ENCODE peak calls at places on chromosome 21, in four cellular contexts. Y is activated CD8-positive, alpha-beta T cell treated with anti-CD3 and anti-CD28 coated beads for 36 hours; P is heart right ventricle; Q is IMR-90. U is an unnamed sample.

GRCh38 chr21:42463861-42464515 is 32.0 kb downstream of the RSPH1 start:
- DNase-seq in Y (peak; percentile 80), Q (peak; percentile 68), P (peak; percentile 34), U (peak; percentile 54)

GRCh38 chr21:32241434-32241785 is 37.4 kb downstream of the MIS18A start:
- DNase-seq in P (no peak), Q (no peak), Y (no peak), U (no peak)

GRCh38 chr21:38954450-38955059 is 148.8 kb downstream of the ETS2 start:
- DNase-seq in Q (no peak), P (no peak), Y (no peak), U (no peak)

GRCh38 chr21:29152936-29153335 is 22.5 kb downstream of the MAP3K7CL start:
- DNase-seq in P (no peak), Y (no peak), Q (no peak), U (no peak)

GRCh38 chr21:31873696-31874599 is 1.1 kb downstream of the HUNK start:
- DNase-seq in P (no peak), Q (peak; percentile 33), Y (peak; percentile 59), U (peak; percentile 72)

GRCh38 chr21:26653431-26653830 is 80.3 kb upstream of the CYYR1 start:
- DNase-seq in Y (no peak), P (no peak), Q (no peak), U (no peak)

GRCh38 chr21:39818557-39818956 is 48.7 kb upstream of the PCP4 start:
- DNase-seq in Q (no peak), Y (no peak), P (no peak), U (no peak)

GRCh38 chr21:32189688-32190483 is 89.0 kb downstream of the MIS18A start:
- DNase-seq in P (no peak), Y (no peak), Q (no peak), U (no peak)

GRCh38 chr21:35411434-35411833 is 362.3 kb upstream of the RUNX1 start:
- DNase-seq in Q (no peak), Y (no peak), P (no peak), U (no peak)

GRCh38 chr21:28884481-28884880 is 108.2 kb downstream of the LTN1 start:
- DNase-seq in Y (no peak), P (no peak), Q (peak; percentile 8), U (no peak)

DNA sequence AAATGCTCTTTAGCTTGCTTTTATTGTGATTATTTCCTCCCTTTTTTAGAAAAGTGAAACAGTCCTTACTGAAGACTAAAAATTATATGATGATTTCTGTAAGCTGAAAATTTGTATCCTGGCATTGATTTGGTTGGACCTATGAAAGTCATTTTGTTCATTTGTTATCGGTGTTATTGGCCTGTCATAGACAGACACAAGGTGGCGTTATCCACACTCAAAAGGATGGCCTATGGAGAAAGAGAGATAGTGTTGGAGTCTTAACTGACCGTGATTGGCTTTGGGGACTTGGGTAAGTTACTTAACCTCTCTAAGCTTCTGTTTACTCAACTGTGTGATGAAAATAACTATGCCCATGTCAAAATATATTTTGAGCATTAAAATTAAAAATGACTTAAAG is 203.6 kb upstream of the CHODL start:
- DNase-seq in Y (peak; percentile 5), Q (no peak), P (no peak), U (no peak)
- TF ChIP-seq CTCF in Y (peak; percentile 18), Q (no peak), P (peak; percentile 21), U (no peak)

DNA sequence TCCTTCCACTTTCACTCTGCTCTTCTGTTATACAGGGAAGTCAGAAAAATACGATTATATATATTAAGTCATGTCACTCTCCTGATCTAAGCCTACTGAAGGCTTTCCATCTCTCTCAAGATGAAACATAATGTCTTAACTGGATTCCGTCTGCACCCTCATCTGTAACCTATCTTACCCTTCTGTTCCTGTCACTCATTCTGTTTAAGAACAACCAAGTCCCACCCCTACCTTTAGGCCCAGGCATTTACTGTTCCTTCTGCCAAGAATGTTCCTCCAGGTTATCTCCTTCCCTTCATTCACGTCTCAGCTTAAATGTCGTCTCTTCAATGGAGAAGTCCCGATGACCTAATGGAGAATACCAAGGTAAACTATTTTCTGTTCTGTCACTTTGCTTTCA is 1802.4 kb downstream of the MRPL39 start:
- DNase-seq in P (no peak), Q (no peak), Y (no peak), U (no peak)
- TF ChIP-seq CTCF in P (no peak), Q (no peak), Y (no peak), U (no peak)

GRCh38 chr21:45309069-45309521 is 21.4 kb upstream of the POFUT2 start:
- DNase-seq in P (peak; percentile 77), Q (peak; percentile 64), Y (peak; percentile 65), U (peak; percentile 63)
- TF ChIP-seq CTCF in P (peak; percentile 62), Q (peak; percentile 73), Y (peak; percentile 59), U (peak; percentile 50)

DNA sequence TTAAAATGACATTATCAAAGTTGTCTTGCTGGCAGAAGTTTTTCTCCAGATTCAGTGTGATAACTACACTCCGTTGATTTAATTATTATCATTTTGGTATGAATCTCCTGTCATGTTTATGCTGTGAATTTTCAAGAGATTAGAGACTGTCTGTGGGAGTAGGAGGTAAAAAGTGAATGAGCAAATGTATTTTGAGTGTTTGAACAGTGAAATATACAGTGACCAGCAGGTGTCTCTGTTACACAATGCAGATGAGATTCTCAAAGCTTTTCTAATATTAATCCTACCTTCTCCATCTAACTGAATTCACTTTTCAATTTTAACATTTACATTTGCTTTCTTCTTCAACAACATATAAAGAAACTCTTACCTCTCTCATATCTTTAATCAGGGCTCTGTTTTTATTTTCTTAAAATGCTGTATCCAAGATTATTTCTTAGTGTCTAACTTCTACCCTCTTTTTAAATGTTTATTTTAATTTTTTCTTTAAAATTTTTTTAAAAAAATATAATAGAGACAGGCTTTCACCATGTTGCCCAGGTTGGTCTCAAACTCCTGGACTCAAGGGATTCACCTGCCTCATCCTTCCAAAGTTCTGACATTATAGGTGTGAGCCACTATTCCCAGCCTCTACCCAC is 20.9 kb upstream of the HSPA13 start:
- DNase-seq in P (no peak), Y (no peak), Q (peak; percentile 45), U (peak; percentile 6)
- TF ChIP-seq CTCF in P (no peak), Y (peak; percentile 85), Q (peak; percentile 66), U (no peak)

DNA sequence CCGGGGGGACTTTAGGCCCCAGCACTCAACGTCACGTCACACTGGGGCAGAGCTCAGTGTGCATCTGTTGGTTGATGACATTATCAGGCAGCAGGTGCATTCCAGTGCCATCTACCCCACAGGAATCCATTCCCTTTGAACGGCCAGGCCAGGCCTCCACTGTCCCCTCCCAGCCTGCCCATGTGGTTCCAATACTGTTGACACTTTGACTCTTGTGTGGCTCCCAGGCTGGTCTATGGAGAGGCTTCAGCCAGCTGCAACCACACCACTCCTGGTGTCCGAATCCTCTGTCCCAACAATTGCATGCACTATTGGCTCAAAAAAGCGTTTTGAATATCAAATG is 92.0 kb upstream of the SIM2 start:
- DNase-seq in P (no peak), Q (no peak), Y (no peak), U (no peak)
- TF ChIP-seq CTCF in P (no peak), Q (no peak), Y (no peak), U (no peak)

GRCh38 chr21:15732996-15733329 is 3.2 kb downstream of the USP25 start:
- DNase-seq in Y (no peak), Q (no peak), P (no peak), U (no peak)

GRCh38 chr21:15731243-15731613 is 1.4 kb downstream of the USP25 start:
- DNase-seq in Q (no peak), P (no peak), Y (no peak), U (no peak)

GRCh38 chr21:15732290-15732995 is 2.7 kb downstream of the USP25 start:
- DNase-seq in Y (peak; percentile 27), Q (peak; percentile 51), P (no peak), U (no peak)

GRCh38 chr21:15730484-15731242 is 881 bp downstream of the USP25 start:
- DNase-seq in P (peak; percentile 13), Q (no peak), Y (no peak), U (no peak)

DNA sequence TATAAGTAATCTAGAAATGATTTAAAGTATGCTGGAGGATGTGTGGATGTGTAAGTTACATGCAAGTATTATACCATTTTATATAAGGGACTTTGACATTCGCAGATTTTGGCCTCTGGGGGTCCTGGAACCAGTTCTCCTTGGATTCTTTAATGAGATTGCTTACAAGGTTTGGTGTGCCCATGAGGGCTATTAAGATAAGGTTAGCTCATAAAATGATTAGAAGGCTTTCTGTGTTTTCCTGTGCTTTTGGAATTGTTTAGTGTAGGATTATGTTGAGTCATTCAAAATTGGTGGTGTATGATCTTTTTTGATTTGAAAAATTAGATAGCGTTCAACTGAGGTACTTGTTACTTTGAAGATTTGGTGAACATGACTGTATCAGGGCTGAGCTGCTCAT is 5.6 kb downstream of the USP25 start:
- DNase-seq in Y (no peak), P (no peak), Q (no peak), U (no peak)
- TF ChIP-seq CTCF in Y (no peak), P (no peak), Q (no peak), U (no peak)

GRCh38 chr21:45926281-45926680 is 55.3 kb upstream of the COL6A1 start:
- DNase-seq in P (no peak), Y (no peak), Q (no peak), U (no peak)
- TF ChIP-seq CTCF in P (no peak), Y (no peak), Q (peak; percentile 13), U (no peak)

DNA sequence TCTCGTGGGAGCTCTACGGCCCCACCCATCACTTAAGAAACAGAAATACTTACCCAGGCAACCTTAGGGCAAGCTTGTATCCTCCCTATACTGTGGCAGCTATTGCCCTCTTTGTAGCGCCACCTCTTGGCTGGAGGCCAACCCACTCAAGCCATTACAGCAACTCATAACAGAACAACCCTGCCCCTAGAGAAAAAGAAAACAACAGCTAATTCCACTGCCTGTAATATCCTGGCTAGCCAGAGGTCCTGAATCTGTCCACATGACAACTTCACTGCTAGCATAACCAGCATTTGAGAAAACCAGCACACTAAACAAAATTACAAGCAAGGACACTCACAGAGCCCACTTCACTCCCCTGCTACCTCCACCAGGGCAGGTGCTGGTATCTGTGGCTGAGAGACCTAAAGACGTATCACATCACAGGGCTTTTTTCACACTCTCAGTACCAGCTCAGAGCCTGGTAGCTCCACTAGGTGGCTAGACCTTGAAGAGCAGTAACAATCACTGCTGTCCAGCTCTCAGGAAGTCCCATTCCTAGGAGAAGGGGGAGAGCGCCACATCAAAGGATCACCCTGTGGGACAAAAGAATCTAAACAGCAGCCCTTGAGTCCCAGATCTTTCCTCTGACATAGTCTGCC is 14.5 kb upstream of the MX1 start:
- DNase-seq in Y (peak; percentile 44), P (no peak), Q (no peak), U (peak; percentile 24)
- TF ChIP-seq CTCF in Y (no peak), P (no peak), Q (no peak), U (no peak)

GRCh38 chr21:15061284-15061683 is 3.5 kb downstream of the NRIP1 start:
- DNase-seq in Y (no peak), P (no peak), Q (no peak), U (no peak)

GRCh38 chr21:15061747-15062146 is 3.1 kb downstream of the NRIP1 start:
- DNase-seq in Y (no peak), Q (no peak), P (no peak), U (no peak)

GRCh38 chr21:15063821-15064575 is 802 bp downstream of the NRIP1 start:
- DNase-seq in Y (peak; percentile 29), Q (no peak), P (peak; percentile 42), U (peak; percentile 21)

GRCh38 chr21:15063081-15063820 is 1.5 kb downstream of the NRIP1 start:
- DNase-seq in Y (peak; percentile 54), P (no peak), Q (peak; percentile 18), U (no peak)

DNA sequence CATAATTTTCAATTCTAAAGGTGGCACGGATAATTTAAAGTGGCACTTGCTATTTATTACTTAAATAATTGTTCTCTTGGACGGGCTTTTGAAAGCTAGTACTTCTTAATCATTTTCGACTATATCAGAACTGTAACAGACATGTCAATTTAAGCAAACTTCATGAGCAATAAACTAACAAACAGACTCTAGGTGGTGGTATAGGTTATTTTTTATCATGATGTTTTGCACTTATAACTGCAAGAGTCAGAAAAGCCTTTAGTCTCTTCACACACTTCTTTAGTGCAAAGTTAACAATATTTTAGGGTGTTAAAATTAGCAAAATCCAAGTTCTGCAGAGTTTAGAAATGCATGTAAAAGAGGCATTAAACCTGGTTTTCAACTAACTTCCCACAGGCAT is 2.2 kb downstream of the NRIP1 start:
- DNase-seq in P (no peak), Y (no peak), Q (no peak), U (no peak)
- TF ChIP-seq CTCF in P (no peak), Y (peak; percentile 17), Q (no peak), U (no peak)

U was measured in Calu3.